ENCODE peak calls at places on chromosomes 4 and X, in nine cellular contexts. P, S, U, A, F, T, R, E and Y are unnamed samples.

GRCh38 chr4:73653695-73654106 is 33.5 kb upstream of the RASSF6 start:
- DNase-seq in U (peak; percentile 13), R (no peak), A (no peak), E (peak; percentile 84), P (peak; percentile 67), S (peak; percentile 70), T (peak; percentile 35), F (peak; percentile 54), Y (peak; percentile 54)

GRCh38 chrX:45664727-45665290 is 464.1 kb upstream of the DIPK2B start:
- DNase-seq in U (no peak), S (no peak), F (no peak), R (no peak), A (no peak), T (no peak), E (no peak), P (no peak), Y (no peak)

GRCh38 chr4:144703494-144703893 is 57.5 kb downstream of the HHIP start:
- DNase-seq in E (no peak), A (no peak), P (no peak), R (no peak), U (no peak), T (no peak), S (no peak), F (no peak), Y (peak; percentile 76)

GRCh38 chr4:80295331-80295730 is 28.9 kb downstream of the FGF5 start:
- DNase-seq in A (no peak), F (no peak), S (no peak), P (peak; percentile 38), E (no peak), T (no peak), U (no peak), R (no peak), Y (peak; percentile 14)

GRCh38 chr4:167721574-167721973 is 370.8 kb upstream of the ANXA10 start:
- DNase-seq in E (peak; percentile 31), R (no peak), T (no peak), U (no peak), A (no peak), P (no peak), F (no peak), S (no peak), Y (no peak)

GRCh38 chrX:36198575-36198974 is 279.0 kb downstream of the CFAP47 start:
- DNase-seq in F (no peak), P (no peak), E (no peak), R (no peak), S (no peak), A (no peak), T (no peak), U (no peak), Y (no peak)

GRCh38 chr4:67452100-67452887 is 93.0 kb downstream of the CENPC start:
- DNase-seq in P (no peak), E (peak; percentile 11), T (no peak), R (no peak), U (peak; percentile 55), A (no peak), F (no peak), S (no peak), Y (no peak)

GRCh38 chr4:4521767-4522166 is 20.1 kb downstream of the STX18 start:
- DNase-seq in P (no peak), T (no peak), R (no peak), F (no peak), U (no peak), E (no peak), S (no peak), A (no peak), Y (no peak)

GRCh38 chr4:57182132-57182874 is 72.1 kb upstream of the IGFBP7 start:
- DNase-seq in S (no peak), A (no peak), U (peak; percentile 9), R (no peak), T (no peak), F (no peak), E (no peak), P (no peak), Y (no peak)